ENCODE peak calls at places on chromosomes 16 and 17, in five cellular contexts. Z, F, K, H and R are unnamed samples.

GRCh38 chr17:62707425-62707739 is 79.9 kb downstream of the MRC2 start:
- DNase-seq in F (no peak), Z (no peak), K (no peak), H (no peak), R (no peak)

GRCh38 chr17:15490634-15491261 is 23.3 kb upstream of the CDRT4 start:
- DNase-seq in F (no peak), H (no peak), Z (peak), K (peak), R (peak)

GRCh38 chr17:7862692-7863437 is 5.1 kb downstream of the CYB5D1 start:
- DNase-seq in F (no peak), K (peak), H (peak), Z (no peak), R (no peak)

GRCh38 chr17:80138856-80139426 is 8.0 kb downstream of the EIF4A3 start:
- DNase-seq in K (no peak), F (no peak), Z (no peak), H (no peak), R (no peak)

GRCh38 chr17:37659887-37660286 is 16.6 kb upstream of the DDX52 start:
- DNase-seq in K (no peak), Z (no peak), H (no peak), F (no peak), R (no peak)

GRCh38 chr16:5903153-5903552 is 805.6 kb upstream of the EEF2KMT start:
- DNase-seq in Z (no peak), F (no peak), K (no peak), H (no peak), R (no peak)

GRCh38 chr17:66040402-66040801 is 151.5 kb downstream of the CEP112 start:
- DNase-seq in F (no peak), K (no peak), Z (no peak), H (peak), R (peak)

GRCh38 chr17:4375039-4375748 is 8.7 kb upstream of the UBE2G1 start:
- DNase-seq in F (peak), H (no peak), K (peak), Z (no peak), R (no peak)

GRCh38 chr16:50315346-50315997 is 49.1 kb downstream of the ADCY7 start:
- DNase-seq in F (no peak), H (no peak), Z (no peak), K (no peak), R (no peak)

GRCh38 chr16:10868562-10869469 is 8.2 kb upstream of the CIITA start:
- DNase-seq in Z (no peak), K (no peak), H (no peak), F (no peak), R (no peak)

GRCh38 chr17:17935321-17936271 is 36.6 kb downstream of the TOM1L2 start:
- DNase-seq in K (no peak), F (no peak), Z (no peak), H (peak), R (no peak)

GRCh38 chr16:9013508-9013864 is 49.8 kb upstream of the USP7 start:
- DNase-seq in Z (no peak), H (no peak), K (no peak), F (no peak), R (no peak)
- TF ChIP-seq SP1 in Z (no peak), H (no peak), K (no peak), F (no peak), R (no peak)

GRCh38 chr16:53980675-53981074 is 276.7 kb downstream of the FTO start:
- DNase-seq in Z (no peak), K (no peak), F (no peak), H (no peak), R (no peak)
- TF ChIP-seq YY1 in Z (no peak), K (no peak), F (no peak), H (no peak), R (no peak)

GRCh38 chr16:57616871-57617270 is 11.6 kb upstream of the ADGRG1 start:
- DNase-seq in K (no peak), H (no peak), Z (no peak), F (no peak), R (no peak)

GRCh38 chr16:57619133-57619605 is 9.3 kb upstream of the ADGRG1 start:
- DNase-seq in H (no peak), Z (no peak), F (no peak), K (no peak), R (no peak)

GRCh38 chr16:57617604-57618111 is 10.8 kb upstream of the ADGRG1 start:
- DNase-seq in K (no peak), H (no peak), F (no peak), Z (no peak), R (no peak)

GRCh38 chr16:57619606-57620315 is 8.7 kb upstream of the ADGRG1 start:
- DNase-seq in K (no peak), F (no peak), H (peak), Z (no peak), R (no peak)

GRCh38 chr16:57618306-57619132 is 9.9 kb upstream of the ADGRG1 start:
- DNase-seq in K (no peak), F (no peak), H (no peak), Z (no peak), R (no peak)
- TF ChIP-seq SP1 in K (no peak), F (no peak), H (no peak), Z (no peak), R (no peak)

GRCh38 chr16:86572041-86572521 is 5.5 kb downstream of the FOXC2 start:
- DNase-seq in K (no peak), F (no peak), H (no peak), Z (no peak), R (no peak)

GRCh38 chr16:86573646-86574508 is 4.5 kb upstream of the FOXL1 start:
- DNase-seq in Z (no peak), K (no peak), F (no peak), H (no peak), R (no peak)

GRCh38 chr16:86574646-86575045 is 3.7 kb upstream of the FOXL1 start:
- DNase-seq in K (no peak), Z (no peak), F (no peak), H (no peak), R (no peak)

GRCh38 chr16:86572616-86573015 is 5.7 kb upstream of the FOXL1 start:
- DNase-seq in K (no peak), H (no peak), F (no peak), Z (no peak), R (no peak)

GRCh38 chr16:86573215-86573614 is 5.1 kb upstream of the FOXL1 start:
- DNase-seq in H (no peak), K (no peak), Z (no peak), F (no peak), R (no peak)
- TF ChIP-seq YY1 in H (no peak), K (no peak), Z (no peak), F (no peak), R (no peak)

DNA sequence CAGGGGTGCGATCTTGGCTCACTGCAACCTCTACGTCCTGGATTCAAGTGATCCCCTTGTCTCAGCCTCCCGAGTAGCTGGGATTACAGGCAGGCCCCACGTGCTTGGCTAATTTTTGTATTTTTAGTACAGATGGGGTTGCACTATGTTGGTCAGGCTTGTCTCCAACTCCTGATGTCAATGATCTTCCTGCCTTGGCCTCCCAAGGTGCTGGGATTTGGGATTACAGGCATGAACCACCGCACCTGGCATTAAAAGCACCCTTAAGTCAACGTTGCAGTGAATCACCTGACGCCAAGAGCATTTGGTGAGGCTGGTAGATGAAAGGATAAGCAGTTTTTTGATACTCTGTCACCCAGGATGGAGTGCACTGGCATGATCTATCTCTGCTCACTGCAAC is 59.0 kb downstream of the NDE1 start:
- DNase-seq in F (no peak), H (no peak), K (no peak), Z (no peak), R (no peak)
- TF ChIP-seq SP1 in F (no peak), H (no peak), K (no peak), Z (no peak), R (no peak)

GRCh38 chr17:39636927-39637736 is at the start of gene STARD3:
- DNase-seq in K (peak), H (peak), Z (no peak), F (no peak), R (peak)

GRCh38 chr17:39638317-39638716 is 1.4 kb downstream of the STARD3 start:
- DNase-seq in Z (no peak), F (no peak), K (peak), H (no peak), R (no peak)

GRCh38 chr17:39635614-39636176 is 1.2 kb upstream of the STARD3 start:
- DNase-seq in Z (no peak), K (peak), F (no peak), H (no peak), R (no peak)

GRCh38 chr17:39634384-39634871 is 2.5 kb upstream of the STARD3 start:
- DNase-seq in F (no peak), K (peak), H (no peak), Z (no peak), R (no peak)

GRCh38 chr17:39636587-39636926 is 387 bp upstream of the STARD3 start:
- DNase-seq in K (no peak), F (no peak), Z (no peak), H (no peak), R (no peak)
- TF ChIP-seq YY1 in K (no peak), F (no peak), Z (no peak), H (no peak), R (no peak)

DNA sequence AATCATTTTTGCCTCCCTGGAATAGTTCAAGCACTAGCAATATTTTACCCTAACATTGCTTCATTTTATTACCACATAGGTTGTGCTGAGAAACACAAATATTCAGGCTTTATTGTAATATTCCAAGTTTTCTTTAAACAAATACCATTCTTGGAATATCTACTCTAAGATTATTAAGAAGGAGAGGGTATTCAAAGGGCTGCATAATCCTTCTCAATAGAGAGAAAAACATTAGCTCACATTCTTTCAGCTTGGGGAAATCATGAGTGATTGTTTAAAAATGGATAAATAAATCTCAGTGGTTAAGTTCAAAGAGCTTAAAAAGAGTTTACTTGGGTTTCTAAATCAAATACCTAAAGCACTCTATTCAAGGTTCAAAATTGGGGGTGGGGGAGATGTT is 111.9 kb upstream of the CORO6 start:
- DNase-seq in Z (no peak), F (no peak), K (no peak), H (peak), R (no peak)
- TF ChIP-seq SP1 in Z (no peak), F (no peak), K (no peak), H (no peak), R (no peak)